ENCODE peak calls at places on chromosomes 4 and X, in five cellular contexts. Y, D, K, P and T are unnamed samples.

GRCh38 chrX:22276781-22277180 is 4.1 kb downstream of the CBLL2 start:
- DNase-seq in P (no peak), D (no peak), Y (no peak), K (no peak), T (no peak)

GRCh38 chr4:160848901-160849735 is 1314.7 kb downstream of the FSTL5 start:
- DNase-seq in K (no peak), D (no peak), Y (peak), P (no peak), T (no peak)

GRCh38 chr4:114036426-114036825 is 57.0 kb upstream of the ARSJ start:
- DNase-seq in P (no peak), K (no peak), Y (no peak), D (no peak), T (no peak)

GRCh38 chrX:45623266-45623665 is 422.6 kb upstream of the DIPK2B start:
- DNase-seq in P (no peak), D (no peak), K (peak), Y (peak), T (no peak)

GRCh38 chr4:8155048-8155447 is 3.6 kb downstream of the ABLIM2 start:
- DNase-seq in Y (no peak), P (no peak), K (peak), D (no peak), T (no peak)

GRCh38 chr4:38069271-38069760 is 109.1 kb downstream of the PTTG2 start:
- DNase-seq in P (no peak), D (no peak), Y (peak), K (no peak), T (peak)

GRCh38 chrX:128781506-128781905 is 729.3 kb upstream of the ACTRT1 start:
- DNase-seq in Y (no peak), P (peak), D (no peak), K (no peak), T (no peak)

GRCh38 chr4:139167774-139168444 is 9.1 kb downstream of the ELF2 start:
- DNase-seq in D (no peak), Y (peak), P (no peak), K (no peak), T (no peak)

GRCh38 chr4:123573866-123574508 is 177.4 kb downstream of the SPRY1 start:
- DNase-seq in Y (no peak), D (no peak), P (no peak), K (no peak), T (no peak)

GRCh38 chr4:57109847-57110634 is at the start of gene IGFBP7:
- DNase-seq in K (no peak), P (no peak), Y (no peak), D (peak), T (peak)

GRCh38 chrX:118116308-118117068 is at the start of gene KLHL13:
- DNase-seq in D (peak), P (no peak), K (no peak), Y (no peak), T (peak)

GRCh38 chr4:175504316-175504715 is 307.7 kb downstream of the GPM6A start:
- DNase-seq in Y (no peak), K (peak), P (no peak), D (no peak), T (no peak)

GRCh38 chr4:185933078-185933581 is 121.1 kb upstream of the SORBS2 start:
- DNase-seq in D (no peak), P (no peak), Y (peak), K (peak), T (peak)

GRCh38 chrX:13829995-13830394 is 13.1 kb upstream of the GPM6B start:
- DNase-seq in K (no peak), D (no peak), Y (no peak), P (no peak), T (no peak)

GRCh38 chr4:2964077-2964471 is 703 bp downstream of the GRK4 start:
- DNase-seq in D (no peak), P (no peak), Y (no peak), K (no peak), T (no peak)

GRCh38 chr4:71692198-71692597 is 91.7 kb downstream of the GC start:
- DNase-seq in D (no peak), P (no peak), Y (no peak), K (no peak), T (no peak)

GRCh38 chrX:155179343-155179997 is 36.8 kb upstream of the VBP1 start:
- DNase-seq in Y (no peak), P (no peak), K (no peak), D (no peak), T (no peak)

GRCh38 chr4:103778221-103778620 is 58.4 kb upstream of the TACR3 start:
- DNase-seq in Y (no peak), D (no peak), P (no peak), K (no peak), T (no peak)

GRCh38 chr4:3697033-3697432 is 69.2 kb upstream of the ADRA2C start:
- DNase-seq in D (no peak), Y (no peak), P (no peak), K (no peak), T (no peak)

GRCh38 chrX:145178268-145178667 is 69.0 kb upstream of the SPANXN1 start:
- DNase-seq in K (no peak), D (no peak), P (no peak), Y (peak), T (no peak)

GRCh38 chr4:71338846-71339593 is at the start of gene SLC4A4:
- DNase-seq in D (no peak), K (no peak), Y (peak), P (no peak), T (no peak)

GRCh38 chr4:10806993-10807645 is 122.6 kb upstream of the CLNK start:
- DNase-seq in D (no peak), K (no peak), P (peak), Y (no peak), T (no peak)

GRCh38 chr4:29970626-29971025 is 749.5 kb upstream of the PCDH7 start:
- DNase-seq in K (peak), Y (peak), P (no peak), D (no peak), T (no peak)

GRCh38 chrX:11867610-11868345 is 109.7 kb downstream of the MSL3 start:
- DNase-seq in Y (no peak), D (no peak), K (no peak), P (no peak), T (no peak)

GRCh38 chr4:65559270-65559669 is 111.0 kb downstream of the EPHA5 start:
- DNase-seq in P (no peak), D (no peak), K (no peak), Y (no peak), T (no peak)

GRCh38 chr4:40617903-40618302 is 11.8 kb downstream of the RBM47 start:
- DNase-seq in Y (no peak), K (no peak), P (no peak), D (no peak), T (no peak)